ENCODE peak calls at places on chromosomes 7 and 10, in four cellular contexts. One of them, this sample, is unnamed.

GRCh38 chr7:42726066-42726785 is 185.6 kb downstream of the C7orf25 start:
- DNase-seq in small intestine: no peak
- DNase-seq in sigmoid colon: no peak
- DNase-seq in PC-9: no peak
- DNase-seq in this sample: no peak

GRCh38 chr7:17325364-17325763 is 26.9 kb downstream of the AHR start:
- DNase-seq in small intestine: no peak
- DNase-seq in PC-9: no peak
- DNase-seq in sigmoid colon: no peak
- DNase-seq in this sample: no peak

GRCh38 chr7:70597071-70597470 is 534.9 kb upstream of the GALNT17 start:
- DNase-seq in sigmoid colon: no peak
- DNase-seq in PC-9: no peak
- DNase-seq in small intestine: no peak
- DNase-seq in this sample: no peak

GRCh38 chr7:127943541-127944521 is 87.4 kb downstream of the LRRC4 start:
- DNase-seq in PC-9: no peak
- DNase-seq in small intestine: no peak
- DNase-seq in sigmoid colon: no peak
- DNase-seq in this sample: no peak

GRCh38 chr10:36716291-36716690 is 409.1 kb upstream of the ANKRD30A start:
- DNase-seq in small intestine: no peak
- DNase-seq in PC-9: no peak
- DNase-seq in sigmoid colon: no peak
- DNase-seq in this sample: no peak

GRCh38 chr10:85926986-85927385 is 439.6 kb downstream of the GRID1 start:
- DNase-seq in PC-9: no peak
- DNase-seq in small intestine: no peak
- DNase-seq in sigmoid colon: no peak
- DNase-seq in this sample: no peak

GRCh38 chr10:105189464-105189800 is 548.3 kb downstream of the SORCS3 start:
- DNase-seq in small intestine: no peak
- DNase-seq in sigmoid colon: no peak
- DNase-seq in PC-9: no peak
- DNase-seq in this sample: no peak

GRCh38 chr10:65142641-65143435 is 1621.6 kb downstream of the REEP3 start:
- DNase-seq in small intestine: no peak
- DNase-seq in PC-9: peak
- DNase-seq in sigmoid colon: no peak
- DNase-seq in this sample: no peak

GRCh38 chr10:93493162-93493561 is 3.2 kb upstream of the CEP55 start:
- DNase-seq in PC-9: no peak
- DNase-seq in sigmoid colon: no peak
- DNase-seq in small intestine: no peak
- DNase-seq in this sample: no peak

GRCh38 chr10:63219749-63220148 is 86.6 kb downstream of the NRBF2 start:
- DNase-seq in sigmoid colon: no peak
- DNase-seq in small intestine: no peak
- DNase-seq in PC-9: no peak
- DNase-seq in this sample: no peak

GRCh38 chr10:104630731-104631130 is 10.4 kb upstream of the SORCS3 start:
- DNase-seq in small intestine: no peak
- DNase-seq in PC-9: no peak
- DNase-seq in sigmoid colon: no peak
- DNase-seq in this sample: no peak

GRCh38 chr7:30778246-30779025 is 7.2 kb downstream of the MINDY4 start:
- DNase-seq in sigmoid colon: no peak
- DNase-seq in small intestine: no peak
- DNase-seq in PC-9: no peak
- DNase-seq in this sample: no peak

GRCh38 chr10:71531485-71532446 is 135.0 kb downstream of the CDH23 start:
- DNase-seq in PC-9: no peak
- DNase-seq in sigmoid colon: no peak
- DNase-seq in small intestine: no peak
- DNase-seq in this sample: no peak

GRCh38 chr10:110527731-110528171 is 30.0 kb downstream of the DUSP5 start:
- DNase-seq in sigmoid colon: no peak
- DNase-seq in PC-9: no peak
- DNase-seq in small intestine: no peak
- DNase-seq in this sample: no peak

GRCh38 chr10:31926765-31927596 is 1.6 kb downstream of the ARHGAP12 start:
- DNase-seq in PC-9: no peak
- DNase-seq in sigmoid colon: no peak
- DNase-seq in small intestine: peak
- DNase-seq in this sample: no peak

GRCh38 chr7:131109011-131109756 is 218.5 kb upstream of the MKLN1 start:
- DNase-seq in PC-9: peak
- DNase-seq in sigmoid colon: no peak
- DNase-seq in small intestine: no peak
- DNase-seq in this sample: no peak

GRCh38 chr7:36671432-36671829 is 52.9 kb downstream of the AOAH start:
- DNase-seq in sigmoid colon: no peak
- DNase-seq in PC-9: no peak
- DNase-seq in small intestine: no peak
- DNase-seq in this sample: no peak

GRCh38 chr7:151374726-151375125 is 33.1 kb downstream of the NUB1 start:
- DNase-seq in small intestine: no peak
- DNase-seq in sigmoid colon: peak
- DNase-seq in PC-9: no peak
- DNase-seq in this sample: no peak

GRCh38 chr7:130458256-130458655 is 17.4 kb upstream of the CEP41 start:
- DNase-seq in sigmoid colon: no peak
- DNase-seq in PC-9: no peak
- DNase-seq in small intestine: peak
- DNase-seq in this sample: no peak

GRCh38 chr10:118343549-118343948 is 1.4 kb upstream of the FAM204A start:
- DNase-seq in small intestine: no peak
- DNase-seq in PC-9: no peak
- DNase-seq in sigmoid colon: no peak
- DNase-seq in this sample: no peak

GRCh38 chr10:70920519-70920918 is 32.2 kb upstream of the PCBD1 start:
- DNase-seq in PC-9: peak
- DNase-seq in sigmoid colon: no peak
- DNase-seq in small intestine: peak
- DNase-seq in this sample: no peak

GRCh38 chr7:45978731-45979211 is 57.7 kb upstream of the IGFBP3 start:
- DNase-seq in sigmoid colon: no peak
- DNase-seq in PC-9: no peak
- DNase-seq in small intestine: no peak
- DNase-seq in this sample: no peak

GRCh38 chr7:2728309-2729042 is 40.5 kb downstream of the AMZ1 start:
- DNase-seq in small intestine: no peak
- DNase-seq in PC-9: no peak
- DNase-seq in sigmoid colon: no peak
- DNase-seq in this sample: no peak

GRCh38 chr10:34449836-34450235 is 365.3 kb downstream of the PARD3 start:
- DNase-seq in sigmoid colon: no peak
- DNase-seq in small intestine: no peak
- DNase-seq in PC-9: no peak
- DNase-seq in this sample: no peak

DNA sequence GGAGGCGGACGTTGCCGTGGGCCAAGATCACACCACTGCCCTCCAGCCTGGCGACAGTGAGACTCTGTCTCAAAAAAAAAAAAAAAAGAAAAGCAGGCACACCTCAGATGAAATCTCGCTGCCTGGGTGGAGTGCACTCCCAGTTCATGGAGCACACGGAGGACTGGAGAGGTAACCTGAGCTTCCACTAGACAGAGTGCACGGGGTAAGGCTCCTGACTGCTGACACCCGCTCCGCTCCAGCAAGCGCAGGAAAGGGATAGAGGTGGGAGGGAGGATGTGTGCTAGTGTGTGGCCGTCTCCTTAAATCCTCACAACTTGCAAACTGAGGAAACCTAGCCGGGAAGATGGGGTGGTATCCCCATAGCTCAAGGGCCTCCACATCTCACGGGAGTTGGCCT is 50.8 kb downstream of the FAM53B start:
- DNase-seq in sigmoid colon: no peak
- DNase-seq in PC-9: no peak
- DNase-seq in small intestine: no peak
- DNase-seq in this sample: no peak
- H3K27ac ChIP-seq in sigmoid colon: peak
- H3K27ac ChIP-seq in PC-9: no peak
- H3K27ac ChIP-seq in small intestine: no peak
- H3K27ac ChIP-seq in this sample: no peak

GRCh38 chr7:1028044-1028770 is 16.1 kb upstream of the GPR146 start:
- DNase-seq in sigmoid colon: peak
- DNase-seq in PC-9: peak
- DNase-seq in small intestine: peak
- DNase-seq in this sample: peak

GRCh38 chr7:1028775-1029636 is 15.3 kb upstream of the GPR146 start:
- DNase-seq in small intestine: peak
- DNase-seq in PC-9: peak
- DNase-seq in sigmoid colon: peak
- DNase-seq in this sample: peak

GRCh38 chr7:1026721-1027151 is 17.6 kb upstream of the GPR146 start:
- DNase-seq in PC-9: no peak
- DNase-seq in sigmoid colon: no peak
- DNase-seq in small intestine: no peak
- DNase-seq in this sample: no peak

GRCh38 chr7:1025747-1026581 is 18.4 kb upstream of the GPR146 start:
- DNase-seq in small intestine: no peak
- DNase-seq in sigmoid colon: no peak
- DNase-seq in PC-9: no peak
- DNase-seq in this sample: no peak

DNA sequence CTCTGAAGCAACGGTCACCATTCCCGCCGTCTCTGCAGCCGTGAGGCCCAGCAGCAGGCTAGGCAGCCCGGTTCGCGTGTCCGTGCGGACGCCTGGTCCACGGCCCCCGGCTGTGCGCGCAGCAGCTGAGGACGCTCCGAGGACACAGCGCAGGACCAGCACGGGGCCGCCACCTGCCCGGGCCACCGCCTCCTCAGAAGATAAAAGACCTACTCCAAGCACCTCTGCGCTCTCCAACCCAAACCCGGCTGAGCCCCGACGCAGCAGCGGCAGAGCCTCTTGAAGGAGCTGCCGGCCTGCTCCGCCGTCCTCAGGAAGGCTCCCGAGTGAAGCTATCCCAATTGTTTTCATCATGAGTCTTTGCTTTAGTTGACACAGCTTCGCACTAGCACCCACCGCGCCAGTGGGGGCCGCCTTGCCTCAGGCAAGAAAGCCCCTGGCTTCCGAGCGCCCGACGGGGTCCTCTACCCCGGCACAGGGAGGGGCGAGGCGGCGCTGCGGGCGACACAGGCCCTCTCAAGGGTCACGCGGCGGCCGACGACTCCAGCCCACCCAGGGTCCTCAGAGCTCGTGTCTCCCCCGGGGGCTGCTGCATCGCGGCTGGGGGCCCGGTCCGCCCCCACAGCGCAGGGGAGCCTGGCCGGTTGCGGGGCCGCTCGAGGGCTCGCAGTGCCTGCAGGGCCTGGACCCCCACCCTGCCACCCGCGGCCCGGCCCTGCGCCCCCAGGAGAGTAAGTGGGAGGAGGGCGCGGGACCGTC is 16.9 kb upstream of the GPR146 start:
- DNase-seq in sigmoid colon: no peak
- DNase-seq in PC-9: no peak
- DNase-seq in small intestine: no peak
- DNase-seq in this sample: peak
- H3K27ac ChIP-seq in sigmoid colon: peak
- H3K27ac ChIP-seq in PC-9: no peak
- H3K27ac ChIP-seq in small intestine: no peak
- H3K27ac ChIP-seq in this sample: no peak

GRCh38 chr7:111873963-111874693 is 311.8 kb upstream of the IMMP2L start:
- DNase-seq in PC-9: no peak
- DNase-seq in small intestine: no peak
- DNase-seq in sigmoid colon: no peak
- DNase-seq in this sample: no peak

GRCh38 chr7:111883241-111883640 is 320.9 kb upstream of the IMMP2L start:
- DNase-seq in small intestine: no peak
- DNase-seq in PC-9: no peak
- DNase-seq in sigmoid colon: no peak
- DNase-seq in this sample: no peak

GRCh38 chr7:111878788-111879187 is 316.5 kb upstream of the IMMP2L start:
- DNase-seq in sigmoid colon: no peak
- DNase-seq in PC-9: no peak
- DNase-seq in small intestine: no peak
- DNase-seq in this sample: no peak

GRCh38 chr7:111872837-111873646 is 310.8 kb upstream of the IMMP2L start:
- DNase-seq in sigmoid colon: no peak
- DNase-seq in small intestine: peak
- DNase-seq in PC-9: no peak
- DNase-seq in this sample: no peak

GRCh38 chr7:111877931-111878330 is 315.6 kb upstream of the IMMP2L start:
- DNase-seq in sigmoid colon: no peak
- DNase-seq in small intestine: no peak
- DNase-seq in PC-9: no peak
- DNase-seq in this sample: no peak
- H3K27ac ChIP-seq in sigmoid colon: no peak
- H3K27ac ChIP-seq in small intestine: no peak
- H3K27ac ChIP-seq in PC-9: no peak
- H3K27ac ChIP-seq in this sample: no peak

GRCh38 chr7:157853789-157854065 is 516.9 kb downstream of the DNAJB6 start:
- DNase-seq in PC-9: no peak
- DNase-seq in sigmoid colon: no peak
- DNase-seq in small intestine: no peak
- DNase-seq in this sample: no peak

GRCh38 chr7:157855452-157856213 is 518.8 kb downstream of the DNAJB6 start:
- DNase-seq in sigmoid colon: no peak
- DNase-seq in small intestine: no peak
- DNase-seq in PC-9: no peak
- DNase-seq in this sample: no peak

GRCh38 chr7:157853076-157853788 is 516.4 kb downstream of the DNAJB6 start:
- DNase-seq in small intestine: no peak
- DNase-seq in PC-9: no peak
- DNase-seq in sigmoid colon: no peak
- DNase-seq in this sample: no peak

GRCh38 chr7:157855016-157855415 is 518.2 kb downstream of the DNAJB6 start:
- DNase-seq in small intestine: no peak
- DNase-seq in sigmoid colon: no peak
- DNase-seq in PC-9: no peak
- DNase-seq in this sample: no peak

DNA sequence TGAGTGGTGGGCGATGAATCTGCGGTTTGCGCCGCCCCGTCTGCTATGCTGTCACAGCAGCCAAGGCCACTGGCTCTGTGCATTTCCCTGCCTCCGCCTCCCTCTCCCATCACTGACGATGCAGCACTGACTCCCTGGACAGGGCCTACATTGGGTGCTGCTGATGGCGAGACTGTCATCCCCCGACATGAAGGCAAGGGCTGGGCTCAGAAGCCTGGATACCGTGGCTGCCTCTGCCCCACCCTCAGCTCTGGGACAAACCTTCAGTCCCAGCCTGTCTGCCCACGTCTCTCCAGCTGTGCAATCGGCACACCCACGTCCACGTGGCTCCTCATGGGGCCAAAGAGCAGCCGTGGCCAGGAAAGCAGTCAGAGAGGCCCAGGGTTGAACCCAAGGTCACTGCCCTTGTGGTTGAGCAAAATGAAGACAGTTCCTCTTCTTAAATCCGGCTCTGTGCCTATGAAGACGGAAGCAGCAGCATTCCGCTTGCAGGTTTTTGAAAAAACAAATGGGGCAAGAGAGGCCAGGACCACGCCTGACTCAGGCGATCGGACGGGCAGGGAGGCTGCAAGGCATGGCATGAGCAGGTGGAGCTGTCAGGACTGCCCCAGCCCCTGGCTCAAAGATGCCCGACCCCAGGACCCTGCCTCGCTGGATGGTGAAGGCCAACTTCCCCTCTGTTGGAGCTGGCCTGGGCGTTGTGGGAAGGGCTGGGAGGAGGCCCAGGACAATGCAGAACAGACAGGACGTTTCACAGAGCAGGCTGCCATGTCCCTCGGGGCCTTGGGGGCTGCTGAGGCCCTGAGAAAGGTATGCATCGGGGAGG is 517.5 kb downstream of the DNAJB6 start:
- DNase-seq in sigmoid colon: peak
- DNase-seq in small intestine: peak
- DNase-seq in PC-9: no peak
- DNase-seq in this sample: no peak
- H3K27ac ChIP-seq in sigmoid colon: no peak
- H3K27ac ChIP-seq in small intestine: no peak
- H3K27ac ChIP-seq in PC-9: no peak
- H3K27ac ChIP-seq in this sample: no peak